ENCODE peak calls at places on chromosome 19, in nine cellular contexts. X is fibroblast of lung, F is astrocyte of the spinal cord, J is NT2/D1, T is heart left ventricle, V is fibroblast of pulmonary artery, K is PC-3, H is tibial artery, M is stomach. A is an unnamed sample.

GRCh38 chr19:33933931-33934330 is 137.3 kb downstream of the KCTD15 start:
- DNase-seq in V (no peak), H (no peak), J (no peak), K (no peak), T (no peak), M (no peak), X (no peak), F (no peak), A (no peak)

GRCh38 chr19:46909356-46909755 is 48.6 kb downstream of the ARHGAP35 start:
- DNase-seq in X (no peak), J (no peak), M (no peak), V (no peak), F (no peak), T (no peak), H (no peak), K (no peak), A (no peak)

GRCh38 chr19:38838208-38838985 is 6.8 kb upstream of the ECH1 start:
- DNase-seq in T (no peak), M (peak), H (no peak), F (no peak), K (peak), V (no peak), J (no peak), X (no peak), A (no peak)

GRCh38 chr19:23116802-23117571 is at the start of gene ZNF730:
- DNase-seq in T (peak), V (peak), M (no peak), X (peak), J (peak), K (peak), H (no peak), F (peak), A (no peak)

GRCh38 chr19:9037415-9038062 is 27.3 kb upstream of the MUC16 start:
- DNase-seq in J (no peak), F (no peak), M (no peak), H (no peak), T (no peak), K (peak), X (no peak), V (no peak), A (no peak)

GRCh38 chr19:15200575-15201364 is at the start of gene NOTCH3:
- DNase-seq in K (peak), M (no peak), T (peak), F (no peak), V (no peak), H (no peak), X (no peak), J (no peak), A (no peak)

GRCh38 chr19:756232-756631 is 5.3 kb downstream of the MISP start:
- DNase-seq in F (peak), H (no peak), X (peak), V (peak), J (no peak), T (no peak), M (no peak), K (peak), A (no peak)

GRCh38 chr19:11054628-11055027 is 34.6 kb upstream of the LDLR start:
- DNase-seq in J (no peak), V (no peak), F (no peak), H (no peak), K (no peak), T (no peak), X (no peak), M (no peak), A (no peak)

GRCh38 chr19:28905996-28906395 is 307.0 kb downstream of the UQCRFS1 start:
- DNase-seq in H (no peak), V (peak), M (no peak), F (no peak), T (no peak), X (peak), J (no peak), K (no peak), A (no peak)

GRCh38 chr19:45348367-45349125 is 8.0 kb downstream of the KLC3 start:
- DNase-seq in X (no peak), K (no peak), H (no peak), V (no peak), J (no peak), M (no peak), T (no peak), F (no peak), A (no peak)

GRCh38 chr19:46317339-46317738 is 20.5 kb downstream of the HIF3A start:
- DNase-seq in F (no peak), V (no peak), T (no peak), X (no peak), H (no peak), M (no peak), K (no peak), J (no peak), A (no peak)

DNA sequence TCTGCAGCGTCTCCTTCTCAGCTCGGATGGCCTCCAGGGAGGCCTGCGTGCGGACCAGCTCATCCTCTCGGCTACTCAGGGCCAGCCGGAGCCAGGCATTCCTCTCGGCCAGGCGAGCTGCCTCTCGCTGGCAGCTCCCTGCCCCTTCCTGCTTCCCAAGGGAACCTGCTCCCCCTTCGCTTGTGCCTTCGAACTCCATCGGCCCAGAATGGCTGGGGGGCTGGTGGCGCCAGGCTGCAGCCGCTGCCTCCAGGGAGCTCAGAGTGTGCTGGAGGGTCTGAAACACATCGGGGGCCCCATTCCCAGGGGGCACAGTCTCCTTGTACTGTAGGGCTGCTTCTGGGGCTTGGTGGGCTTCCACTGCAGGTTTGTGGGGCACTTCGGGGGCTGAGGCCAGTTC is 2.0 kb downstream of the USHBP1 start:
- DNase-seq in J (no peak), V (no peak), H (no peak), F (no peak), T (no peak), X (no peak), M (no peak), K (no peak), A (no peak)
- H3K4me3 ChIP-seq in J (no peak), V (no peak), H (no peak), F (no peak), T (peak), X (no peak), M (peak), K (no peak), A (no peak)

GRCh38 chr19:50647879-50648615 is 1.2 kb upstream of the C19orf81 start:
- DNase-seq in V (no peak), F (no peak), J (no peak), X (no peak), K (no peak), T (no peak), H (no peak), M (no peak), A (no peak)
- H3K4me3 ChIP-seq in V (no peak), F (no peak), J (no peak), X (no peak), K (no peak), T (no peak), H (no peak), M (no peak), A (no peak)

GRCh38 chr19:54473071-54473941 is at the start of gene CDC42EP5:
- DNase-seq in X (peak), M (peak), J (no peak), V (peak), T (peak), F (peak), H (peak), K (no peak), A (peak)
- H3K4me3 ChIP-seq in X (peak), M (peak), J (peak), V (peak), T (peak), F (peak), H (peak), K (no peak), A (peak)

GRCh38 chr19:6819323-6819722 is 46.8 kb downstream of the VAV1 start:
- DNase-seq in F (no peak), J (no peak), H (no peak), T (no peak), V (no peak), X (no peak), K (no peak), M (no peak), A (no peak)
- H3K4me3 ChIP-seq in F (no peak), J (no peak), H (no peak), T (no peak), V (no peak), X (no peak), K (no peak), M (no peak), A (no peak)

A was measured in SJSA1.